ENCODE peak calls at places on chromosome 3, in eight cellular contexts. K is activated CD4-positive, alpha-beta T cell treated with anti-CD3 and anti-CD28 coated beads, Interleukin-2, amount 10 ng/mL, durations not matched to agents 7 days and 5 days; W is midbrain; F is A549; Q is effector memory CD8-positive, alpha-beta T cell; A is HTR-8/SVneo; J is activated CD8-positive, alpha-beta memory T cell treated with anti-CD3 and anti-CD28 coated beads for 48 hours; H is endodermal cell. G is an unnamed sample.

GRCh38 chr3:156317457-156317856 is 197.1 kb downstream of the KCNAB1 start:
- DNase-seq in W (no peak), J (no peak), K (no peak), Q (no peak), F (peak; percentile 21), H (no peak), A (peak; percentile 9), G (no peak)

GRCh38 chr3:1082024-1082633 is 10.7 kb upstream of the CNTN6 start:
- DNase-seq in J (no peak), H (peak; percentile 80), K (no peak), A (peak; percentile 1), F (no peak), W (peak; percentile 45), Q (no peak), G (no peak)

GRCh38 chr3:116348216-116348615 is 97.1 kb downstream of the LSAMP start:
- DNase-seq in A (no peak), K (no peak), H (no peak), W (no peak), J (no peak), F (no peak), Q (no peak), G (no peak)

GRCh38 chr3:66048051-66048395 is 9.3 kb upstream of the MAGI1 start:
- DNase-seq in A (no peak), K (no peak), W (no peak), F (no peak), H (no peak), J (no peak), Q (no peak), G (no peak)

GRCh38 chr3:50154476-50154839 is 666 bp upstream of the SEMA3F start:
- DNase-seq in Q (no peak), J (no peak), W (no peak), H (no peak), K (no peak), A (no peak), F (peak; percentile 48), G (no peak)

GRCh38 chr3:81198766-81199165 is 562.7 kb downstream of the GBE1 start:
- DNase-seq in K (no peak), F (no peak), A (no peak), Q (no peak), H (no peak), W (peak; percentile 11), J (no peak), G (no peak)

GRCh38 chr3:184386047-184386806 is 6.4 kb downstream of the CHRD start:
- DNase-seq in H (no peak), W (no peak), A (no peak), J (no peak), F (no peak), Q (no peak), K (no peak), G (no peak)

GRCh38 chr3:105790534-105790933 is 78.3 kb downstream of the CBLB start:
- DNase-seq in W (no peak), F (no peak), Q (no peak), K (no peak), A (no peak), J (no peak), H (no peak), G (no peak)

GRCh38 chr3:2937578-2937977 is 172.6 kb downstream of the IL5RA start:
- DNase-seq in Q (no peak), J (no peak), H (no peak), K (no peak), F (no peak), A (no peak), W (no peak), G (no peak)

GRCh38 chr3:32391643-32392529 is at the start of gene CMTM7:
- DNase-seq in W (no peak), F (peak; percentile 43), Q (peak; percentile 35), H (peak; percentile 89), J (no peak), K (peak; percentile 75), A (peak; percentile 60), G (no peak)

GRCh38 chr3:64440498-64440897 is 215.2 kb upstream of the PRICKLE2 start:
- DNase-seq in W (peak; percentile 10), K (no peak), J (no peak), H (no peak), Q (no peak), A (no peak), F (no peak), G (no peak)

GRCh38 chr3:79766474-79767193 is 1.2 kb downstream of the ROBO1 start:
- DNase-seq in Q (no peak), K (no peak), W (no peak), H (peak; percentile 66), J (no peak), F (no peak), A (peak; percentile 17), G (no peak)

GRCh38 chr3:95333826-95334225 is 1271.0 kb downstream of the NSUN3 start:
- DNase-seq in F (no peak), A (no peak), W (no peak), J (no peak), H (no peak), K (no peak), Q (no peak), G (peak; percentile 5)

GRCh38 chr3:20836801-20837200 is 650.8 kb upstream of the SGO1 start:
- DNase-seq in Q (no peak), K (no peak), W (no peak), H (no peak), A (no peak), F (no peak), J (no peak), G (no peak)

GRCh38 chr3:151926956-151927355 is 53.5 kb downstream of the SUCNR1 start:
- DNase-seq in J (no peak), K (no peak), Q (no peak), F (peak; percentile 48), W (no peak), H (no peak), A (no peak), G (no peak)

GRCh38 chr3:12893872-12894271 is 52.5 kb upstream of the RPL32 start:
- DNase-seq in H (no peak), K (no peak), A (no peak), W (no peak), F (no peak), J (no peak), Q (no peak), G (no peak)

GRCh38 chr3:129614927-129615363 is 8.5 kb upstream of the PLXND1 start:
- DNase-seq in F (no peak), H (no peak), Q (no peak), K (no peak), A (no peak), J (no peak), W (no peak), G (no peak)

GRCh38 chr3:76570436-76571057 is 469.4 kb upstream of the ROBO2 start:
- DNase-seq in A (peak; percentile 8), Q (no peak), J (no peak), W (peak; percentile 26), K (no peak), H (no peak), F (no peak), G (no peak)

GRCh38 chr3:42979044-42979962 is at the start of gene GASK1A:
- DNase-seq in Q (no peak), A (peak; percentile 20), K (peak; percentile 18), F (no peak), H (peak; percentile 90), W (peak; percentile 42), J (peak; percentile 3), G (peak; percentile 9)

GRCh38 chr3:179732661-179733348 is 80.0 kb downstream of the USP13 start:
- DNase-seq in K (no peak), H (no peak), A (no peak), W (peak; percentile 3), F (no peak), J (no peak), Q (no peak), G (no peak)